ENCODE peak calls at places on chromosomes 1 and 21, in ten cellular contexts. L, W, O, D, H, B, P, G, R and N are unnamed samples.

GRCh38 chr1:29478879-29479278 is 242.6 kb downstream of the PTPRU start:
- DNase-seq in L (no peak), W (no peak), O (no peak), D (no peak), H (no peak), B (no peak), P (no peak), G (no peak), R (no peak), N (no peak)

GRCh38 chr1:32066489-32066873 is 6.3 kb upstream of the TMEM39B start:
- DNase-seq in L (no peak), W (no peak), O (no peak), D (peak; percentile 40), H (no peak), B (no peak), P (peak; percentile 40), G (no peak), R (no peak), N (no peak)

GRCh38 chr1:209624516-209625204 is 27.6 kb downstream of the LAMB3 start:
- DNase-seq in L (no peak), W (no peak), O (no peak), D (no peak), H (no peak), B (no peak), P (no peak), G (no peak), R (no peak), N (no peak)

GRCh38 chr1:180206581-180206980 is 23.5 kb upstream of the LHX4 start:
- DNase-seq in L (no peak), W (no peak), O (no peak), D (no peak), H (no peak), B (no peak), P (no peak), G (no peak), R (no peak), N (no peak)

GRCh38 chr1:241716915-241717651 is 65.0 kb downstream of the WDR64 start:
- DNase-seq in L (peak; percentile 12), W (peak; percentile 22), O (peak; percentile 29), D (no peak), H (no peak), B (no peak), P (no peak), G (no peak), R (no peak), N (peak; percentile 14)

GRCh38 chr1:231387770-231388669 is 34.1 kb downstream of the EGLN1 start:
- DNase-seq in L (no peak), W (no peak), O (no peak), D (no peak), H (no peak), B (peak; percentile 9), P (no peak), G (no peak), R (no peak), N (no peak)

GRCh38 chr1:29629401-29629800 is 393.1 kb downstream of the PTPRU start:
- DNase-seq in L (no peak), W (no peak), O (no peak), D (no peak), H (no peak), B (no peak), P (no peak), G (no peak), R (no peak), N (no peak)

GRCh38 chr1:175822575-175822974 is 79.2 kb upstream of the TNR start:
- DNase-seq in L (no peak), W (no peak), O (no peak), D (no peak), H (no peak), B (no peak), P (no peak), G (no peak), R (no peak), N (no peak)

GRCh38 chr1:182568647-182569284 is 20.3 kb downstream of the RNASEL start:
- DNase-seq in L (no peak), W (no peak), O (no peak), D (no peak), H (no peak), B (no peak), P (no peak), G (no peak), R (no peak), N (no peak)

GRCh38 chr1:52634111-52634510 is 1.1 kb downstream of the SHISAL2A start:
- DNase-seq in L (peak; percentile 39), W (no peak), O (peak; percentile 47), D (no peak), H (no peak), B (peak; percentile 2), P (no peak), G (no peak), R (no peak), N (peak; percentile 20)

GRCh38 chr21:42313501-42313969 is 1.7 kb downstream of the TFF3 start:
- DNase-seq in L (no peak), W (no peak), O (peak; percentile 15), D (no peak), H (no peak), B (no peak), P (no peak), G (no peak), R (no peak), N (no peak)

GRCh38 chr1:40743860-40744259 is 39.7 kb upstream of the KCNQ4 start:
- DNase-seq in L (no peak), W (no peak), O (no peak), D (no peak), H (no peak), B (no peak), P (no peak), G (no peak), R (no peak), N (no peak)

GRCh38 chr1:198903203-198903602 is 264.4 kb downstream of the PTPRC start:
- DNase-seq in L (no peak), W (no peak), O (no peak), D (peak; percentile 58), H (no peak), B (no peak), P (no peak), G (peak; percentile 71), R (peak; percentile 55), N (no peak)

GRCh38 chr1:179034720-179035119 is 9.0 kb downstream of the FAM20B start:
- DNase-seq in L (no peak), W (no peak), O (no peak), D (no peak), H (no peak), B (no peak), P (no peak), G (no peak), R (no peak), N (no peak)

GRCh38 chr1:93598861-93599439 is 82.7 kb downstream of the BCAR3 start:
- DNase-seq in L (no peak), W (no peak), O (no peak), D (no peak), H (no peak), B (no peak), P (no peak), G (no peak), R (no peak), N (no peak)

GRCh38 chr21:42534901-42535378 is 21.3 kb downstream of the SLC37A1 start:
- DNase-seq in L (no peak), W (no peak), O (no peak), D (no peak), H (no peak), B (no peak), P (no peak), G (no peak), R (no peak), N (no peak)

GRCh38 chr1:155989242-155989991 is 11.1 kb upstream of the ARHGEF2 start:
- DNase-seq in L (peak; percentile 84), W (peak; percentile 78), O (peak; percentile 84), D (peak; percentile 81), H (peak; percentile 82), B (peak; percentile 80), P (peak; percentile 89), G (peak; percentile 73), R (peak; percentile 60), N (peak; percentile 74)

GRCh38 chr1:160862151-160863061 is at the start of gene CD244:
- DNase-seq in L (peak; percentile 65), W (peak; percentile 61), O (peak; percentile 73), D (no peak), H (peak; percentile 66), B (no peak), P (no peak), G (no peak), R (no peak), N (peak; percentile 49)

GRCh38 chr1:89615676-89616598 is 17.0 kb upstream of the LRRC8C start:
- DNase-seq in L (no peak), W (no peak), O (no peak), D (peak; percentile 50), H (no peak), B (no peak), P (peak; percentile 41), G (no peak), R (no peak), N (no peak)

GRCh38 chr1:175314300-175314699 is 121.7 kb upstream of the KIAA0040 start:
- DNase-seq in L (no peak), W (no peak), O (no peak), D (no peak), H (no peak), B (no peak), P (no peak), G (peak; percentile 25), R (no peak), N (no peak)

GRCh38 chr1:187691439-187691838 is 862.7 kb downstream of the PLA2G4A start:
- DNase-seq in L (no peak), W (no peak), O (no peak), D (no peak), H (no peak), B (no peak), P (no peak), G (no peak), R (no peak), N (no peak)